ENCODE peak calls at places on chromosomes 11 and 22, in six cellular contexts. V, G, Q, A, I and K are unnamed samples.

GRCh38 chr11:57179701-57180100 is 2.1 kb upstream of the LRRC55 start:
- DNase-seq in V (no peak), G (no peak), Q (no peak), A (no peak), I (no peak), K (no peak)

GRCh38 chr11:94149435-94149834 is 20.8 kb downstream of the PANX1 start:
- DNase-seq in V (no peak), G (peak), Q (peak), A (no peak), I (no peak), K (no peak)

GRCh38 chr11:72741849-72742521 is 10.2 kb downstream of the ARAP1 start:
- DNase-seq in V (no peak), G (peak), Q (no peak), A (no peak), I (no peak), K (no peak)

GRCh38 chr22:22721681-22722309 is 77.4 kb downstream of the GGTLC2 start:
- DNase-seq in V (no peak), G (peak), Q (peak), A (no peak), I (no peak), K (peak)

GRCh38 chr11:66880484-66881211 is 23.8 kb downstream of the LRFN4 start:
- DNase-seq in V (peak), G (peak), Q (peak), A (no peak), I (peak), K (no peak)

GRCh38 chr11:45133871-45134270 is 12.6 kb upstream of the PRDM11 start:
- DNase-seq in V (no peak), G (no peak), Q (no peak), A (no peak), I (no peak), K (no peak)

GRCh38 chr22:40547729-40548143 is 88.8 kb downstream of the MRTFA start:
- DNase-seq in V (no peak), G (peak), Q (no peak), A (no peak), I (no peak), K (no peak)

GRCh38 chr11:65540290-65541092 is 15.6 kb downstream of the SCYL1 start:
- DNase-seq in V (peak), G (peak), Q (peak), A (peak), I (peak), K (peak)

GRCh38 chr11:1705121-1706052 is 8.4 kb downstream of the KRTAP5-6 start:
- DNase-seq in V (peak), G (peak), Q (peak), A (no peak), I (no peak), K (peak)

GRCh38 chr11:98536023-98536422 is 484.7 kb upstream of the CNTN5 start:
- DNase-seq in V (no peak), G (no peak), Q (no peak), A (no peak), I (no peak), K (no peak)

GRCh38 chr22:49825944-49826602 is 1.6 kb downstream of the BRD1 start:
- DNase-seq in V (no peak), G (peak), Q (peak), A (peak), I (peak), K (peak)

GRCh38 chr22:36246718-36247117 is 6.2 kb upstream of the APOL1 start:
- DNase-seq in V (peak), G (no peak), Q (no peak), A (no peak), I (no peak), K (no peak)

GRCh38 chr11:110131386-110132123 is 38.4 kb downstream of the ZC3H12C start:
- DNase-seq in V (no peak), G (no peak), Q (no peak), A (no peak), I (no peak), K (no peak)

GRCh38 chr11:64131657-64132387 is 34.1 kb downstream of the MACROD1 start:
- DNase-seq in V (no peak), G (no peak), Q (no peak), A (no peak), I (no peak), K (no peak)

GRCh38 chr11:35088676-35089075 is 50.3 kb upstream of the CD44 start:
- DNase-seq in V (no peak), G (peak), Q (peak), A (no peak), I (no peak), K (peak)

GRCh38 chr11:71558996-71559395 is 6.4 kb upstream of the KRTAP5-10 start:
- DNase-seq in V (no peak), G (no peak), Q (no peak), A (no peak), I (no peak), K (no peak)

GRCh38 chr22:36442506-36443197 is 38.8 kb downstream of the TXN2 start:
- DNase-seq in V (no peak), G (no peak), Q (no peak), A (no peak), I (no peak), K (no peak)

GRCh38 chr11:34329876-34330275 is 27.9 kb downstream of the ABTB2 start:
- DNase-seq in V (no peak), G (no peak), Q (no peak), A (no peak), I (no peak), K (no peak)

GRCh38 chr22:30828187-30829155 is 133.8 kb downstream of the OSBP2 start:
- DNase-seq in V (no peak), G (no peak), Q (no peak), A (no peak), I (no peak), K (no peak)

GRCh38 chr11:104098555-104098954 is 62.1 kb downstream of the DDI1 start:
- DNase-seq in V (no peak), G (peak), Q (no peak), A (no peak), I (no peak), K (no peak)

GRCh38 chr11:73383249-73384126 is 7.3 kb downstream of the RELT start:
- DNase-seq in V (no peak), G (no peak), Q (no peak), A (no peak), I (no peak), K (peak)

GRCh38 chr22:46070722-46071450 is 79.4 kb upstream of the PPARA start:
- DNase-seq in V (peak), G (peak), Q (peak), A (peak), I (peak), K (peak)

GRCh38 chr11:32088117-32088941 is 2.5 kb upstream of the RCN1 start:
- DNase-seq in V (peak), G (peak), Q (peak), A (no peak), I (peak), K (peak)

GRCh38 chr22:42930810-42931420 is 73.8 kb upstream of the ARFGAP3 start:
- DNase-seq in V (peak), G (no peak), Q (peak), A (no peak), I (no peak), K (peak)

GRCh38 chr22:42933783-42934144 is 76.7 kb upstream of the ARFGAP3 start:
- DNase-seq in V (no peak), G (peak), Q (peak), A (no peak), I (no peak), K (peak)

GRCh38 chr22:42932857-42933782 is 76.0 kb upstream of the ARFGAP3 start:
- DNase-seq in V (no peak), G (no peak), Q (no peak), A (no peak), I (no peak), K (peak)

GRCh38 chr22:42931421-42932196 is 74.5 kb upstream of the ARFGAP3 start:
- DNase-seq in V (no peak), G (peak), Q (no peak), A (no peak), I (no peak), K (peak)

DNA sequence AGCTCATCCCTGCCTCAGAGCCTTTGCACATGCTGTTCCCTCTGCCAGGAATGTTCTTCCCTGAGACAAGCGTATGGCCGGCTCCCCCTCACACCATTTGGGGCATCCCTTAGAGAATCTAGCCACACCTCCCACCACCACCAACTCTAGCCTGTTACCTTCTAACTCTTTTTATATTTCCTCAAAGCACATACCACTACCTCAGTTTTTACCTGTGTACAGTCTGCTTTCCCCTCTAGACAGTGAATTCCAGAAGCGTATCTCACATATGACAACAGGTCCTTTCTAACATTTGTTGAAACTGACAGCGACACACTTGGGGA is 75.1 kb upstream of the ARFGAP3 start:
- DNase-seq in V (no peak), G (no peak), Q (no peak), A (no peak), I (no peak), K (no peak)
- H3K4me3 ChIP-seq in V (no peak), G (no peak), Q (no peak), A (no peak), I (no peak), K (peak)

GRCh38 chr11:8933931-8934330 is 1.2 kb upstream of the C11orf16 start:
- DNase-seq in V (no peak), G (no peak), Q (no peak), A (no peak), I (no peak), K (no peak)
- H3K4me3 ChIP-seq in V (no peak), G (no peak), Q (no peak), A (no peak), I (no peak), K (no peak)

GRCh38 chr22:38080847-38081635 is 2.9 kb downstream of the SLC16A8 start:
- DNase-seq in V (no peak), G (peak), Q (peak), A (no peak), I (no peak), K (no peak)
- H3K4me3 ChIP-seq in V (peak), G (peak), Q (no peak), A (no peak), I (no peak), K (no peak)

GRCh38 chr11:120168960-120169681 is 31.2 kb upstream of the TRIM29 start:
- DNase-seq in V (peak), G (peak), Q (peak), A (peak), I (peak), K (peak)
- H3K4me3 ChIP-seq in V (peak), G (peak), Q (peak), A (no peak), I (peak), K (no peak)

DNA sequence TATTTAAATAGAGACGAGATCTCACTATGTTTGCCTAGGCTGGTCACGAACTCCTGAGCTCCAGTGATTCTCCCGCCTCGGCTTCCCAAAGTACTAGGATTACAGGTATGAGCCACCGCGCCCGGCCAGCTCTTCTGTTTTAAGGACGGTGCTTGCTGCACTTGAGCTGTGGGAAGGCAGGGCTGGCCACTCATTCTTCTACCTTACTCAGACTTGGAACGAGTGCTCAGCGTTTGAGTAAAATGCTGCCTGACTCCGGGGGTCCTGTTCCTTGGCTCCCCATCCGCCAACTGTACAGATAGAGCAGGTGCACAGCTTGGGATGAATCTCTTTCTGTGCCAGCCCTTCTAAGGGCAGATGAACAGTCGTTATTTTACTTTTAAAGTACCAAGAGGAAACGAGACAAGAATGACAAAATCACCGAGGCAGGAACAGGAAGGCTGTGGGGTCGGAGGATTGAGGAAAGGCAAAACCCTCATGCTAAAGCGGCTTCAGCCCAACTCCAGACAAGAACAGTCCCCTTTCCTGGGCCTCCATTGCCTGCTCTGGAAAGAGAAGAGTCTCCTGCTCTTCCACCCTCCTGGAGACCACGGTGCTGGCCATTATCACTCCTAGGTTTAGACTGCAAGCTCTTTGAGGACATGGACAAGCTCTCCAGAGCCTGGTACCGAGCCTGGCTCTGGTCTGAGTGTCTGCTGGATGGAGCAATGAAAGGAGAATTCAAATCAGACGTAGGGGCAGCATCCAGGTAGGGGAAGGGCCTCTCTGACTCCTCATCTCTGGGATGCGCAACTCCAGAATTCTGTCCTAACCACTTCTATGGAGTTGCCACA is 1.0 kb upstream of the SUN2 start:
- DNase-seq in V (no peak), G (no peak), Q (no peak), A (no peak), I (no peak), K (peak)
- H3K4me3 ChIP-seq in V (peak), G (no peak), Q (peak), A (peak), I (peak), K (peak)

GRCh38 chr11:96102664-96103068 is 178.8 kb upstream of the MTMR2 start:
- DNase-seq in V (no peak), G (peak), Q (peak), A (no peak), I (no peak), K (no peak)

GRCh38 chr11:96103721-96104120 is 179.8 kb upstream of the MTMR2 start:
- DNase-seq in V (no peak), G (no peak), Q (no peak), A (no peak), I (no peak), K (no peak)

GRCh38 chr11:96101146-96101545 is 177.2 kb upstream of the MTMR2 start:
- DNase-seq in V (no peak), G (no peak), Q (no peak), A (no peak), I (no peak), K (no peak)

GRCh38 chr11:96105197-96105895 is 181.4 kb upstream of the MTMR2 start:
- DNase-seq in V (no peak), G (peak), Q (no peak), A (peak), I (no peak), K (no peak)

DNA sequence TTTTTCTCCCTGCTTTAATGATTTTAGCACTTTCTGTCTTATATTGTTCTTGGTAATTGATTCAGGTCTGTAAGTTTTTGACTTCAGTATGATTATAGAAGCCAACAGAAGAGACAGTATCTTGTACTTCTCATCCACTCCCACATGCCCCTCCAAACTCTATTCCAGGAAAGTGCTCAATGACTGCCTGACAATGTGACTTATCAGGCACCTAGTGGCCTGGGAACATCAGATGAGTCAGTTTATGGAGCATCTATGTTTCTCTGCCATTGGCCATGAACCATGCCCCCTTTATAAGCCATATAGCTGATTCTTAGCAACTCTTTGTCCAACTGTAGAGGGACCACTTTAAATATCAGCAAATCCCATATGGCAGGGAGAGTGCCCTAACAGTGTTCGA is 179.2 kb upstream of the MTMR2 start:
- DNase-seq in V (no peak), G (no peak), Q (no peak), A (no peak), I (no peak), K (no peak)
- H3K4me3 ChIP-seq in V (no peak), G (no peak), Q (no peak), A (no peak), I (no peak), K (no peak)

GRCh38 chr22:24289781-24290181 is 19.1 kb downstream of the SPECC1L start:
- DNase-seq in V (no peak), G (no peak), Q (no peak), A (no peak), I (no peak), K (peak)
- H3K4me3 ChIP-seq in V (no peak), G (no peak), Q (no peak), A (no peak), I (no peak), K (no peak)

GRCh38 chr11:120519474-120519873 is 7.9 kb downstream of the GRIK4 start:
- DNase-seq in V (no peak), G (no peak), Q (no peak), A (no peak), I (no peak), K (no peak)

GRCh38 chr11:120516461-120517389 is 5.2 kb downstream of the GRIK4 start:
- DNase-seq in V (no peak), G (no peak), Q (no peak), A (no peak), I (no peak), K (no peak)

GRCh38 chr11:120518356-120518755 is 6.8 kb downstream of the GRIK4 start:
- DNase-seq in V (no peak), G (no peak), Q (no peak), A (no peak), I (no peak), K (no peak)

GRCh38 chr11:120515186-120515723 is 3.7 kb downstream of the GRIK4 start:
- DNase-seq in V (no peak), G (no peak), Q (no peak), A (no peak), I (no peak), K (no peak)

DNA sequence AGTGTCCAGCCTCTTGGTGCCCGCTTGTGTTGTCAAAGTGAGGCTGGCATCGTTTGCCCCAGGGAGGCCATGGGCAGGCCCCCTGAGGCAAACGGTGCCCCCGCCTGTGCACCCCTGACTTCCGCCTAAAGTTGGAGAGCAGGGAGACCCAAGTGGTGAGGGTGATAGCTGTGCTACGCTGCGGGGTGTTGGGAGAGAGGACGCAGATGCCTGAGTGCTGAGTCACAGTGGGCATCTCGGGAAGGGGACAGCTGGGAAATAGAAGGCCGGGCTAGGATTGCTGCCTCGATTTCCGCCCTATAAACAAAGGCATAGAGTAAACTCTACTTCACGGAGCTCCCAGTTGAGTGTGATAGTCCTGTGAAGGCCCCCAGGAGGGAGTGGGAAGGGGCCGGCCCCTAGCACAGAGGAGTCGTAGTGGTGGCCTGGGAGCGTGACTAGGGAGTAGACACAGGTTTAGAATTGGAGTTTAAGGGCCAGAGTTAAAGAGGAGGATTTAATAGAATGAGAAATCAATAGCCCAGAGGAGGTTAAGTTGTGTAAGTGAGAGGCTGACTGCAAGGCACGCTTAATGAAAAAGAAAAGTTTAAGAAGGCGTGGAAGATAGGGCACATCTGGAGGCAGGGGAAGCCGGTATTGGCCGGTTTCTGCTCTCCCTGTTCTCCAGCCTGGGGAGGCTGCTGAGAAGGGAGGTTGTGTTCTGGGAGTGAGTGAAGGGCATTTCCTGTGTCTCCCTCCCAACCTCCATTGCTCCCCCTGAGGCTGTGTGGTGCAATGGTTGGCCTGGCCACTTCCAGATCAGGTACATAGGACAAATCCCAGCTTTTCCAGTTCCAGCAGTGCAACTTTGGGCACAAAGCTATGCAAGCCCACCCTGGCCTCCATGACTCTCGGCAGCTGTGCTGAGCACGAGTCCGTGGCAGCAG is 6.1 kb downstream of the GRIK4 start:
- DNase-seq in V (no peak), G (no peak), Q (no peak), A (no peak), I (no peak), K (no peak)
- H3K4me3 ChIP-seq in V (no peak), G (no peak), Q (no peak), A (no peak), I (no peak), K (no peak)